ENCODE peak calls at places on chromosomes 2 and 18, in nine cellular contexts. One of them, this sample, is unnamed.

GRCh38 chr2:241741016-241741415 is 6.6 kb downstream of the D2HGDH start:
- DNase-seq in thoracic aorta: no peak
- DNase-seq in left ventricle myocardium inferior: no peak
- DNase-seq in RWPE1: no peak
- DNase-seq in progenitor cell of endocrine pancreas: no peak
- DNase-seq in nephron progenitor cell: no peak
- DNase-seq in fibroblast of villous mesenchyme: no peak
- DNase-seq in lower lobe of right lung: no peak
- DNase-seq in H1: no peak
- DNase-seq in this sample: no peak

GRCh38 chr18:3248062-3248669 is 565 bp downstream of the MYL12A start:
- DNase-seq in thoracic aorta: no peak
- DNase-seq in left ventricle myocardium inferior: peak; percentile 27
- DNase-seq in RWPE1: no peak
- DNase-seq in progenitor cell of endocrine pancreas: no peak
- DNase-seq in nephron progenitor cell: peak; percentile 61
- DNase-seq in fibroblast of villous mesenchyme: peak; percentile 72
- DNase-seq in lower lobe of right lung: no peak
- DNase-seq in H1: no peak
- DNase-seq in this sample: no peak

GRCh38 chr2:55966431-55967118 is 43.0 kb upstream of the EFEMP1 start:
- DNase-seq in thoracic aorta: peak; percentile 8
- DNase-seq in left ventricle myocardium inferior: peak; percentile 53
- DNase-seq in RWPE1: no peak
- DNase-seq in progenitor cell of endocrine pancreas: no peak
- DNase-seq in nephron progenitor cell: no peak
- DNase-seq in fibroblast of villous mesenchyme: peak; percentile 20
- DNase-seq in lower lobe of right lung: no peak
- DNase-seq in H1: no peak
- DNase-seq in this sample: no peak

GRCh38 chr2:15720561-15721307 is 129.1 kb downstream of the DDX1 start:
- DNase-seq in thoracic aorta: no peak
- DNase-seq in left ventricle myocardium inferior: no peak
- DNase-seq in RWPE1: no peak
- DNase-seq in progenitor cell of endocrine pancreas: no peak
- DNase-seq in nephron progenitor cell: no peak
- DNase-seq in fibroblast of villous mesenchyme: no peak
- DNase-seq in lower lobe of right lung: no peak
- DNase-seq in H1: no peak
- DNase-seq in this sample: peak; percentile 19

GRCh38 chr2:74225698-74226459 is 27.5 kb downstream of the MTHFD2 start:
- DNase-seq in thoracic aorta: no peak
- DNase-seq in left ventricle myocardium inferior: peak; percentile 26
- DNase-seq in RWPE1: no peak
- DNase-seq in progenitor cell of endocrine pancreas: no peak
- DNase-seq in nephron progenitor cell: no peak
- DNase-seq in fibroblast of villous mesenchyme: no peak
- DNase-seq in lower lobe of right lung: no peak
- DNase-seq in H1: no peak
- DNase-seq in this sample: no peak

GRCh38 chr2:190359896-190360376 is 16.5 kb downstream of the INPP1 start:
- DNase-seq in thoracic aorta: peak; percentile 37
- DNase-seq in left ventricle myocardium inferior: peak; percentile 55
- DNase-seq in RWPE1: peak; percentile 30
- DNase-seq in progenitor cell of endocrine pancreas: no peak
- DNase-seq in nephron progenitor cell: no peak
- DNase-seq in fibroblast of villous mesenchyme: peak; percentile 79
- DNase-seq in lower lobe of right lung: no peak
- DNase-seq in H1: no peak
- DNase-seq in this sample: no peak

GRCh38 chr2:29117636-29118303 is 2.6 kb downstream of the CLIP4 start:
- DNase-seq in thoracic aorta: no peak
- DNase-seq in left ventricle myocardium inferior: no peak
- DNase-seq in RWPE1: peak; percentile 79
- DNase-seq in progenitor cell of endocrine pancreas: no peak
- DNase-seq in nephron progenitor cell: no peak
- DNase-seq in fibroblast of villous mesenchyme: peak; percentile 57
- DNase-seq in lower lobe of right lung: no peak
- DNase-seq in H1: no peak
- DNase-seq in this sample: no peak

GRCh38 chr18:36322408-36322728 is 24.9 kb downstream of the FHOD3 start:
- DNase-seq in thoracic aorta: no peak
- DNase-seq in left ventricle myocardium inferior: no peak
- DNase-seq in RWPE1: no peak
- DNase-seq in progenitor cell of endocrine pancreas: no peak
- DNase-seq in nephron progenitor cell: no peak
- DNase-seq in fibroblast of villous mesenchyme: no peak
- DNase-seq in lower lobe of right lung: no peak
- DNase-seq in H1: no peak
- DNase-seq in this sample: no peak

GRCh38 chr2:68282814-68283812 is 30.8 kb upstream of the PPP3R1 start:
- DNase-seq in thoracic aorta: no peak
- DNase-seq in left ventricle myocardium inferior: no peak
- DNase-seq in RWPE1: peak; percentile 53
- DNase-seq in progenitor cell of endocrine pancreas: no peak
- DNase-seq in nephron progenitor cell: no peak
- DNase-seq in fibroblast of villous mesenchyme: peak; percentile 50
- DNase-seq in lower lobe of right lung: no peak
- DNase-seq in H1: no peak
- DNase-seq in this sample: no peak

GRCh38 chr2:105144128-105144940 is 97.2 kb upstream of the GPR45 start:
- DNase-seq in thoracic aorta: no peak
- DNase-seq in left ventricle myocardium inferior: no peak
- DNase-seq in RWPE1: no peak
- DNase-seq in progenitor cell of endocrine pancreas: no peak
- DNase-seq in nephron progenitor cell: no peak
- DNase-seq in fibroblast of villous mesenchyme: no peak
- DNase-seq in lower lobe of right lung: no peak
- DNase-seq in H1: no peak
- DNase-seq in this sample: no peak

GRCh38 chr2:232347369-232347768 is 31.2 kb upstream of the ALPP start:
- DNase-seq in thoracic aorta: no peak
- DNase-seq in left ventricle myocardium inferior: no peak
- DNase-seq in RWPE1: no peak
- DNase-seq in progenitor cell of endocrine pancreas: no peak
- DNase-seq in nephron progenitor cell: no peak
- DNase-seq in fibroblast of villous mesenchyme: no peak
- DNase-seq in lower lobe of right lung: no peak
- DNase-seq in H1: no peak
- DNase-seq in this sample: no peak

GRCh38 chr2:238513346-238513745 is 86.6 kb downstream of the ASB1 start:
- DNase-seq in thoracic aorta: no peak
- DNase-seq in left ventricle myocardium inferior: no peak
- DNase-seq in RWPE1: peak; percentile 60
- DNase-seq in progenitor cell of endocrine pancreas: no peak
- DNase-seq in nephron progenitor cell: peak; percentile 38
- DNase-seq in fibroblast of villous mesenchyme: peak; percentile 66
- DNase-seq in lower lobe of right lung: peak; percentile 66
- DNase-seq in H1: peak; percentile 80
- DNase-seq in this sample: no peak

GRCh38 chr2:179444056-179444455 is 179.4 kb upstream of the SESTD1 start:
- DNase-seq in thoracic aorta: no peak
- DNase-seq in left ventricle myocardium inferior: no peak
- DNase-seq in RWPE1: no peak
- DNase-seq in progenitor cell of endocrine pancreas: no peak
- DNase-seq in nephron progenitor cell: no peak
- DNase-seq in fibroblast of villous mesenchyme: peak; percentile 48
- DNase-seq in lower lobe of right lung: no peak
- DNase-seq in H1: no peak
- DNase-seq in this sample: no peak

GRCh38 chr2:12915792-12916191 is 199.1 kb downstream of the TRIB2 start:
- DNase-seq in thoracic aorta: no peak
- DNase-seq in left ventricle myocardium inferior: no peak
- DNase-seq in RWPE1: no peak
- DNase-seq in progenitor cell of endocrine pancreas: no peak
- DNase-seq in nephron progenitor cell: no peak
- DNase-seq in fibroblast of villous mesenchyme: peak; percentile 53
- DNase-seq in lower lobe of right lung: no peak
- DNase-seq in H1: no peak
- DNase-seq in this sample: no peak

GRCh38 chr2:101310591-101311389 is 2.3 kb upstream of the RNF149 start:
- DNase-seq in thoracic aorta: no peak
- DNase-seq in left ventricle myocardium inferior: no peak
- DNase-seq in RWPE1: no peak
- DNase-seq in progenitor cell of endocrine pancreas: no peak
- DNase-seq in nephron progenitor cell: no peak
- DNase-seq in fibroblast of villous mesenchyme: no peak
- DNase-seq in lower lobe of right lung: no peak
- DNase-seq in H1: no peak
- DNase-seq in this sample: no peak

GRCh38 chr18:74525741-74526140 is 8.6 kb upstream of the CNDP1 start:
- DNase-seq in thoracic aorta: no peak
- DNase-seq in left ventricle myocardium inferior: no peak
- DNase-seq in RWPE1: no peak
- DNase-seq in progenitor cell of endocrine pancreas: no peak
- DNase-seq in nephron progenitor cell: no peak
- DNase-seq in fibroblast of villous mesenchyme: no peak
- DNase-seq in lower lobe of right lung: no peak
- DNase-seq in H1: no peak
- DNase-seq in this sample: no peak

GRCh38 chr2:164625378-164625971 is 4.2 kb upstream of the GRB14 start:
- DNase-seq in thoracic aorta: no peak
- DNase-seq in left ventricle myocardium inferior: no peak
- DNase-seq in RWPE1: no peak
- DNase-seq in progenitor cell of endocrine pancreas: no peak
- DNase-seq in nephron progenitor cell: no peak
- DNase-seq in fibroblast of villous mesenchyme: no peak
- DNase-seq in lower lobe of right lung: no peak
- DNase-seq in H1: no peak
- DNase-seq in this sample: no peak

GRCh38 chr18:36297419-36298112 is at the start of gene FHOD3:
- DNase-seq in thoracic aorta: no peak
- DNase-seq in left ventricle myocardium inferior: peak; percentile 69
- DNase-seq in RWPE1: peak; percentile 53
- DNase-seq in progenitor cell of endocrine pancreas: peak; percentile 65
- DNase-seq in nephron progenitor cell: peak; percentile 87
- DNase-seq in fibroblast of villous mesenchyme: peak; percentile 19
- DNase-seq in lower lobe of right lung: peak; percentile 57
- DNase-seq in H1: peak; percentile 86
- DNase-seq in this sample: peak; percentile 55

GRCh38 chr2:120865656-120866055 is 130.0 kb downstream of the GLI2 start:
- DNase-seq in thoracic aorta: no peak
- DNase-seq in left ventricle myocardium inferior: no peak
- DNase-seq in RWPE1: no peak
- DNase-seq in progenitor cell of endocrine pancreas: no peak
- DNase-seq in nephron progenitor cell: no peak
- DNase-seq in fibroblast of villous mesenchyme: no peak
- DNase-seq in lower lobe of right lung: peak; percentile 23
- DNase-seq in H1: no peak
- DNase-seq in this sample: no peak

DNA sequence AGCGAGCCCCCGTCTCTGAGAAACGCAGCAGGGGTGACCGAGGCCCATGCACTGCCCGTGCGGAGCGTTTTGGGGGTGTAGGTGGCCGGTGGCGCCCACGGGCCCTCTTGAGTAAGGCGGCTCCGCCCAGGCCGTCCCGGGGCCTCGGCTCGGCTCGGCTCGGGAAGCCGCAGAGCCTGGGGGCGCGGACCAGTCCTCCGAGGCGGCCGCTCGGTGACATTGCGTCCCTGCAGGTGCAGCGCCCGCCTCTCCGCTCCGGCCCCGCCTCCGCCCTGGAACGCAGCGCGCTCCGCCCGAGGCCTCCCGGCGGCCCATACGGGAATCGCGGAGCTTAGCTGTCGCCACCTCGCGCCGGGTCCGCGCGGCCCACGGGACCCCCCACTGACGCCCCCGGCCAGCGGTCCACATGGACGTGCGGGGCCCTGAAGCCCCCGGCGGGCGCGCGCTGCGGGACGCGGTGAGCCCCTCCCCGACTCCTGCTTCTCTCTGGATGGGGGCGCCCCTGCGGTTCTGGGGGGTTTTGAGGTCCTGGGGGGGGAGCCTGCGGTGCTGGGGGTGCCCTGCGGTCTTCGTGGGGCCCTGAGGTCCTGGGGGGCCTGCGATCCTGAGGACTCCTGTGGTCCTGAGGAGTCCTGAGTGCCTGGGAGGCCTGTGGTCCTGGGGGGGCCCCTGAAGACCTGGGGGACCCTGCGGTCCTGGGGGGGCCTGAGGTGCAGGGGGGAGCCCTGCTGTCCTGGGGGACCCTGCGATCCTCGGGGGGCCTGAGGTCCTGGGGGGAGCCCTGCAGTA is at the start of gene HSBP1L1:
- DNase-seq in thoracic aorta: no peak
- DNase-seq in left ventricle myocardium inferior: peak; percentile 70
- DNase-seq in RWPE1: peak; percentile 48
- DNase-seq in progenitor cell of endocrine pancreas: peak; percentile 76
- DNase-seq in nephron progenitor cell: peak; percentile 80
- DNase-seq in fibroblast of villous mesenchyme: peak; percentile 48
- DNase-seq in lower lobe of right lung: peak; percentile 90
- DNase-seq in H1: peak; percentile 84
- DNase-seq in this sample: no peak
- TF ChIP-seq CTCF in thoracic aorta: peak; percentile 27
- TF ChIP-seq CTCF in left ventricle myocardium inferior: peak; percentile 64
- TF ChIP-seq CTCF in RWPE1: peak; percentile 60
- TF ChIP-seq CTCF in progenitor cell of endocrine pancreas: peak; percentile 47
- TF ChIP-seq CTCF in nephron progenitor cell: no peak
- TF ChIP-seq CTCF in fibroblast of villous mesenchyme: peak; percentile 24
- TF ChIP-seq CTCF in lower lobe of right lung: peak; percentile 54
- TF ChIP-seq CTCF in H1: peak; percentile 40
- TF ChIP-seq CTCF in this sample: no peak

GRCh38 chr2:73037947-73038585 is 33.4 kb downstream of the SFXN5 start:
- DNase-seq in thoracic aorta: no peak
- DNase-seq in left ventricle myocardium inferior: no peak
- DNase-seq in RWPE1: no peak
- DNase-seq in progenitor cell of endocrine pancreas: no peak
- DNase-seq in nephron progenitor cell: no peak
- DNase-seq in fibroblast of villous mesenchyme: no peak
- DNase-seq in lower lobe of right lung: no peak
- DNase-seq in H1: no peak
- DNase-seq in this sample: no peak
- TF ChIP-seq CTCF in thoracic aorta: no peak
- TF ChIP-seq CTCF in left ventricle myocardium inferior: no peak
- TF ChIP-seq CTCF in RWPE1: no peak
- TF ChIP-seq CTCF in progenitor cell of endocrine pancreas: no peak
- TF ChIP-seq CTCF in nephron progenitor cell: no peak
- TF ChIP-seq CTCF in fibroblast of villous mesenchyme: no peak
- TF ChIP-seq CTCF in lower lobe of right lung: no peak
- TF ChIP-seq CTCF in H1: no peak
- TF ChIP-seq CTCF in this sample: no peak

GRCh38 chr2:110876167-110876999 is 144.0 kb downstream of the ACOXL start:
- DNase-seq in thoracic aorta: no peak
- DNase-seq in left ventricle myocardium inferior: no peak
- DNase-seq in RWPE1: no peak
- DNase-seq in progenitor cell of endocrine pancreas: no peak
- DNase-seq in nephron progenitor cell: no peak
- DNase-seq in fibroblast of villous mesenchyme: no peak
- DNase-seq in lower lobe of right lung: no peak
- DNase-seq in H1: no peak
- DNase-seq in this sample: no peak
- TF ChIP-seq CTCF in thoracic aorta: no peak
- TF ChIP-seq CTCF in left ventricle myocardium inferior: no peak
- TF ChIP-seq CTCF in RWPE1: no peak
- TF ChIP-seq CTCF in progenitor cell of endocrine pancreas: peak; percentile 36
- TF ChIP-seq CTCF in nephron progenitor cell: peak; percentile 35
- TF ChIP-seq CTCF in fibroblast of villous mesenchyme: no peak
- TF ChIP-seq CTCF in lower lobe of right lung: peak; percentile 17
- TF ChIP-seq CTCF in H1: peak; percentile 20
- TF ChIP-seq CTCF in this sample: no peak

DNA sequence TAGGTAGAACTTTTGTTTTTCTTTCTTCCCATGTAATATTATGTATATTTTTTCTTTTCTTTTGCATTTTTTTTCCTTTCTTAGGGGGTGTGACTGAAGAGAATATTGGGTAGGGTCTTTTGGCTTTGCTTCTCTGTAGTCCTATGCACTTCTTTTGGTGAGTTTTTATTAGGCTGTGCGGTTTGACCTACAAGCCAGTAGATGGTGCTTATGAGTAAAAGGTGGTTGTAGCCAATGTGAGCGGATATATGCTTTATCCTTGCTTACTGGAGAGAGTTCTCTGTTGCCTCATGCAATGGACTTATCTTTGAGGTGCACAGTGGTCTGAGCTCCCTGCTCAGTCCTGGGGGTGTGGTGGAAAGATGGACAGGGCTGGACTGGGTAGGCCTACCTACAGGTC is 52.7 kb downstream of the DSEL start:
- DNase-seq in thoracic aorta: no peak
- DNase-seq in left ventricle myocardium inferior: no peak
- DNase-seq in RWPE1: no peak
- DNase-seq in progenitor cell of endocrine pancreas: no peak
- DNase-seq in nephron progenitor cell: no peak
- DNase-seq in fibroblast of villous mesenchyme: peak; percentile 14
- DNase-seq in lower lobe of right lung: no peak
- DNase-seq in H1: peak; percentile 43
- DNase-seq in this sample: no peak
- TF ChIP-seq CTCF in thoracic aorta: no peak
- TF ChIP-seq CTCF in left ventricle myocardium inferior: no peak
- TF ChIP-seq CTCF in RWPE1: no peak
- TF ChIP-seq CTCF in progenitor cell of endocrine pancreas: peak; percentile 38
- TF ChIP-seq CTCF in nephron progenitor cell: no peak
- TF ChIP-seq CTCF in fibroblast of villous mesenchyme: peak; percentile 37
- TF ChIP-seq CTCF in lower lobe of right lung: no peak
- TF ChIP-seq CTCF in H1: peak; percentile 42
- TF ChIP-seq CTCF in this sample: no peak